ENCODE peak calls at places on chromosomes 13 and 19, in nine cellular contexts. J, V, O, U, B, M, A, D and S are unnamed samples.

GRCh38 chr13:113049521-113049941 is 56.1 kb upstream of the F7 start:
- DNase-seq in J (no peak), V (peak; percentile 34), O (no peak), U (no peak), B (no peak), M (peak; percentile 12), A (peak; percentile 49), D (no peak), S (no peak)

GRCh38 chr13:36282818-36283432 is 14.7 kb downstream of the CCDC169 start:
- DNase-seq in J (peak; percentile 57), V (no peak), O (peak; percentile 23), U (no peak), B (no peak), M (no peak), A (no peak), D (peak; percentile 41), S (no peak)

GRCh38 chr19:11418518-11419506 is at the start of gene RGL3:
- DNase-seq in J (no peak), V (peak; percentile 74), O (no peak), U (peak; percentile 73), B (no peak), M (no peak), A (peak; percentile 78), D (peak; percentile 67), S (no peak)

GRCh38 chr13:112756967-112757758 is 67.3 kb downstream of the ATP11A start:
- DNase-seq in J (no peak), V (no peak), O (no peak), U (no peak), B (no peak), M (no peak), A (no peak), D (peak; percentile 77), S (no peak)

GRCh38 chr13:94656766-94657165 is 55.1 kb downstream of the GPR180 start:
- DNase-seq in J (no peak), V (no peak), O (peak; percentile 35), U (no peak), B (no peak), M (no peak), A (no peak), D (no peak), S (no peak)

GRCh38 chr13:26923824-26924605 is 163.4 kb upstream of the GPR12 start:
- DNase-seq in J (no peak), V (no peak), O (peak; percentile 2), U (no peak), B (no peak), M (no peak), A (no peak), D (no peak), S (no peak)

GRCh38 chr13:107563099-107563925 is 652.0 kb downstream of the LIG4 start:
- DNase-seq in J (no peak), V (no peak), O (no peak), U (no peak), B (no peak), M (no peak), A (no peak), D (peak; percentile 42), S (no peak)

GRCh38 chr19:13689050-13689449 is 75.3 kb upstream of the MRI1 start:
- DNase-seq in J (peak; percentile 33), V (no peak), O (peak; percentile 44), U (no peak), B (no peak), M (no peak), A (no peak), D (peak; percentile 43), S (no peak)

DNA sequence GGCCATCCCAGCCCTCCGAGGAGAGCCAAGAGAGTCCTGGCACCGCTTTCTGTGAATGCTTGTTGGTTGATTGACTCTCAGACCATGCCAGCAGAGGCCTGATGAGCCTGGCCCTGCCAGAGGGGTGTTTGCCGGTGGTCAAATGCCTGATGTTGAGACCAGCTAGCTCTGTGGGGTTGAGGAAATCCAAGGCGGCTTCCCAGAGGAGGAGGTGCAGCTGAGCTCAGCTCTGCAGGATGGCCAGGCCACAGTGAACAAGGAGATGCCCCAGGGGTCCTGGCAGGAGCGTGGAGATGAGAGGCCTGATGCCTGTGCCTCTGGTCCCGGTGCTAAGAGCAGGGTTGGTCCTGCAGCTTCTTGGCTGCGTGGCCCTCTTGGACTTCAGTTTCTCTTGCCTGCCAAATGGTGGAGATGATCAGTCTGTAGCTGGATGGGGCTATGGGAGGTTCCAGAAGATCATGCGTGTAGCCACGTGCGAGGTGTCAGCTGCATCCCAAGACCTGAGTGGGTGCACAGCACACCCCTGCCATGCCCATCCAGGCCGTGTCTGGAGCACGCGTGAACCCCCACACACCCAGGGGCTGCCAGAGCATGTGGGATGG is 16.8 kb downstream of the NFIC start:
- DNase-seq in J (no peak), V (no peak), O (no peak), U (no peak), B (no peak), M (no peak), A (peak; percentile 72), D (no peak), S (no peak)
- H3K4me1 ChIP-seq in J (no peaks in the 10 kb centered on the region), V (peaks cover 90% of the 10 kb centered on the region), O (peaks cover 55% of the 10 kb centered on the region), U (peaks cover 63% of the 10 kb centered on the region), B (peaks cover 29% of the 10 kb centered on the region), M (no peaks in the 10 kb centered on the region), A (peaks cover 1% of the 10 kb centered on the region), D (no peaks in the 10 kb centered on the region), S (peaks cover 99% of the 10 kb centered on the region)

GRCh38 chr13:111177803-111178389 is 62.8 kb downstream of the ARHGEF7 start:
- DNase-seq in J (no peak), V (no peak), O (no peak), U (no peak), B (no peak), M (no peak), A (no peak), D (no peak), S (no peak)
- H3K4me3 ChIP-seq in J (no peak overlapping the region), V (no peak overlapping the region), O (no peak overlapping the region), U (no peak overlapping the region), B (no peak overlapping the region), M (no peak overlapping the region), A (no peak overlapping the region), D (no peak overlapping the region), S (no peak overlapping the region)

DNA sequence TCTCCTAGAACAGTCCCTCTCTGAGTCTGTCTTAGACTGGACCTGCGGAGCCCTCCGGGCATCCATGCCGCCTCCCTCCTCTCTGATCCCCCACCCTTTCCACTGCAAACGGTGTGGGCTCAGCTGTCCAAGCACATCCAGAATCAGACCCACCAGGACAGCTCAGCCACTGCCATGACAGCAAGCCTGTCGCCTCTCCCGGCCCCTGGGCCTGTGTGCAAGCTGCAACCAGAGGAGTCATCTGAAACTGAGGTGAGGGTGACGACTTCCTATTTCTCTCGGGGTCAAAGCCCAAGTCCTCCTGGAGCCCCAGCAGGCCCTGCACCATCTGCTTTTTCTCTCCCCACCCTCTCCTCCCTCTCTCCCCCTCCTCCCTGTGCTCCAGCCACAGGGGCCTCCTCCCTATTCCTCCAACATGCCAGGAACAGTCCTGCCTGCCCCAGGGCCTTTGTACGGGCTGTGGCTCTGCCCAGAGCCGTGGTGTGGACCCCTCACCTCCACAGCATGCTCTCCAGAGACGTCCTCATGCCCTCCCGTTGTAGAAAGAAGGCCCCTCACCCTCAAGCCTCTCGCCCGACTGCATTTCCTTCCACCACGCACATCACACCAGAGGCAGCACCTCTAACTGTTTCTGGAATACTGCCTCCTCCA is 23.5 kb upstream of the MYDGF start:
- DNase-seq in J (no peak), V (no peak), O (no peak), U (no peak), B (no peak), M (no peak), A (no peak), D (no peak), S (no peak)
- H3K4me1 ChIP-seq in J (peaks cover 5% of the 10 kb centered on the region), V (peaks cover 14% of the 10 kb centered on the region), O (peaks cover 33% of the 10 kb centered on the region), U (no peaks in the 10 kb centered on the region), B (peaks cover 9% of the 10 kb centered on the region), M (no peaks in the 10 kb centered on the region), A (no peaks in the 10 kb centered on the region), D (no peaks in the 10 kb centered on the region), S (peaks cover 5% of the 10 kb centered on the region)

GRCh38 chr13:25171170-25171516 is 945 bp downstream of the AMER2 start:
- DNase-seq in J (no peak), V (no peak), O (no peak), U (no peak), B (no peak), M (no peak), A (no peak), D (no peak), S (no peak)

GRCh38 chr13:25169356-25169755 is 2.7 kb downstream of the AMER2 start:
- DNase-seq in J (no peak), V (no peak), O (no peak), U (no peak), B (no peak), M (no peak), A (no peak), D (no peak), S (peak; percentile 78)

GRCh38 chr13:25171517-25172302 is at the start of gene AMER2:
- DNase-seq in J (peak; percentile 52), V (peak; percentile 22), O (no peak), U (no peak), B (no peak), M (no peak), A (no peak), D (peak; percentile 86), S (peak; percentile 80)

GRCh38 chr13:25169951-25170553 is 2.0 kb downstream of the AMER2 start:
- DNase-seq in J (no peak), V (no peak), O (no peak), U (no peak), B (no peak), M (no peak), A (no peak), D (no peak), S (peak; percentile 78)

GRCh38 chr13:25170554-25171107 is 1.5 kb downstream of the AMER2 start:
- DNase-seq in J (no peak), V (no peak), O (no peak), U (no peak), B (no peak), M (no peak), A (no peak), D (peak; percentile 67), S (no peak)
- H3K4me3 ChIP-seq in J (no peak overlapping the region), V (peak overlapping the region; percentile 0), O (peak overlapping the region; percentile 40), U (peak overlapping the region; percentile 33), B (peak overlapping the region; percentile 36), M (no peak overlapping the region), A (no peak overlapping the region), D (peak overlapping the region; percentile 67), S (peak overlapping the region; percentile 43)

GRCh38 chr13:97222934-97223710 is 989 bp downstream of the MBNL2 start:
- DNase-seq in J (no peak), V (no peak), O (no peak), U (no peak), B (no peak), M (no peak), A (no peak), D (peak; percentile 45), S (no peak)
- H3K4me1 ChIP-seq in J (peaks cover 45% of the 10 kb centered on the region), V (peaks cover 29% of the 10 kb centered on the region), O (peaks cover 36% of the 10 kb centered on the region), U (peaks cover 24% of the 10 kb centered on the region), B (peaks cover 4% of the 10 kb centered on the region), M (peaks cover 46% of the 10 kb centered on the region), A (peaks cover 4% of the 10 kb centered on the region), D (peaks cover 27% of the 10 kb centered on the region), S (peaks cover 28% of the 10 kb centered on the region)